ENCODE peak calls at places on chromosomes 3 and 15, in eight cellular contexts. W is sigmoid colon, K is transverse colon, R is H1, F is GM23338, P is SK-N-SH, M is K562, N is breast epithelium. O is an unnamed sample.

GRCh38 chr3:94234177-94234788 is 171.4 kb downstream of the NSUN3 start:
- DNase-seq in R (no peak), M (peak), F (peak), P (peak), K (no peak), W (no peak), N (no peak), O (no peak)

GRCh38 chr3:5138214-5138981 is 16.3 kb downstream of the ARL8B start:
- DNase-seq in N (no peak), W (no peak), K (no peak), R (no peak), F (no peak), M (no peak), P (no peak), O (no peak)

GRCh38 chr15:74824976-74825375 is 1.5 kb upstream of the CPLX3 start:
- DNase-seq in R (no peak), P (no peak), M (no peak), F (no peak), K (no peak), N (no peak), W (no peak), O (no peak)

GRCh38 chr15:94493176-94493575 is 261.8 kb downstream of the MCTP2 start:
- DNase-seq in K (no peak), W (no peak), M (no peak), F (no peak), N (no peak), P (no peak), R (no peak), O (no peak)

GRCh38 chr15:93168913-93169312 is 79.9 kb upstream of the RGMA start:
- DNase-seq in F (no peak), K (no peak), P (no peak), W (no peak), M (no peak), N (no peak), R (no peak), O (no peak)

GRCh38 chr3:186044973-186045372 is 63.9 kb downstream of the ETV5 start:
- DNase-seq in F (peak), N (no peak), M (peak), W (no peak), R (no peak), P (no peak), K (no peak), O (peak)

GRCh38 chr15:88091444-88092016 is 165.0 kb downstream of the NTRK3 start:
- DNase-seq in R (no peak), M (peak), W (no peak), K (no peak), F (no peak), P (no peak), N (no peak), O (no peak)

GRCh38 chr3:167318306-167318705 is 61.8 kb downstream of the ZBBX start:
- DNase-seq in R (no peak), K (no peak), N (no peak), F (no peak), M (no peak), P (no peak), W (no peak), O (no peak)

GRCh38 chr15:79673416-79674123 is 223.2 kb downstream of the MTHFS start:
- DNase-seq in K (no peak), R (no peak), N (no peak), F (peak), P (no peak), M (no peak), W (no peak), O (no peak)

GRCh38 chr15:33448151-33448550 is 137.4 kb downstream of the RYR3 start:
- DNase-seq in P (no peak), F (no peak), K (no peak), M (no peak), W (no peak), N (no peak), R (no peak), O (no peak)

GRCh38 chr15:66679657-66680108 is 22.4 kb upstream of the SMAD6 start:
- DNase-seq in P (peak), K (no peak), N (no peak), R (no peak), W (no peak), M (peak), F (peak), O (peak)

GRCh38 chr3:74607803-74608202 is 6.7 kb downstream of the CNTN3 start:
- DNase-seq in M (no peak), W (no peak), R (no peak), P (no peak), F (no peak), K (no peak), N (no peak), O (no peak)

GRCh38 chr3:127206611-127207516 is 13.9 kb downstream of the PRR23E start:
- DNase-seq in R (no peak), W (peak), K (no peak), P (no peak), M (no peak), N (no peak), F (no peak), O (peak)

GRCh38 chr3:194780706-194781105 is 95.0 kb downstream of the FAM43A start:
- DNase-seq in K (no peak), W (no peak), R (no peak), N (no peak), M (no peak), P (no peak), F (no peak), O (no peak)

GRCh38 chr15:47516576-47517371 is 200.5 kb upstream of the SEMA6D start:
- DNase-seq in W (no peak), N (no peak), F (no peak), K (no peak), M (no peak), R (no peak), P (no peak), O (no peak)

GRCh38 chr3:149319750-149320149 is 13.7 kb downstream of the TM4SF18 start:
- DNase-seq in N (no peak), F (no peak), K (no peak), P (no peak), R (no peak), W (no peak), M (no peak), O (no peak)

GRCh38 chr3:97464035-97464434 is 300.5 kb upstream of the ARL6 start:
- DNase-seq in M (no peak), F (peak), N (no peak), P (no peak), K (no peak), R (no peak), W (no peak), O (no peak)

GRCh38 chr15:98823012-98823458 is 174.7 kb downstream of the IGF1R start:
- DNase-seq in M (no peak), R (peak), K (no peak), F (peak), W (no peak), N (no peak), P (no peak), O (no peak)

GRCh38 chr15:66701422-66702034 is 508 bp upstream of the SMAD6 start:
- DNase-seq in R (no peak), M (no peak), P (peak), N (no peak), F (peak), K (peak), W (peak), O (peak)

GRCh38 chr15:75029378-75030022 is 6.1 kb downstream of the PPCDC start:
- DNase-seq in N (peak), R (peak), W (peak), F (peak), M (peak), K (peak), P (peak), O (peak)

GRCh38 chr15:81785181-81785580 is 260.6 kb downstream of the MEX3B start:
- DNase-seq in N (no peak), P (no peak), K (no peak), F (no peak), R (no peak), W (no peak), M (no peak), O (no peak)

GRCh38 chr3:194082596-194083220 is 53.2 kb upstream of the HES1 start:
- DNase-seq in P (peak), N (no peak), R (no peak), K (no peak), F (no peak), M (no peak), W (peak), O (no peak)

GRCh38 chr3:51275096-51275805 is 109.8 kb upstream of the MANF start:
- DNase-seq in M (no peak), N (no peak), R (no peak), P (no peak), K (no peak), F (no peak), W (no peak), O (no peak)

GRCh38 chr3:175914785-175915184 is 1055.7 kb downstream of the NAALADL2 start:
- DNase-seq in R (no peak), F (no peak), M (no peak), W (no peak), P (no peak), N (no peak), K (no peak), O (no peak)

GRCh38 chr3:110343376-110343775 is 728.2 kb upstream of the NECTIN3 start:
- DNase-seq in W (no peak), N (no peak), F (no peak), K (no peak), M (no peak), P (no peak), R (no peak), O (no peak)

GRCh38 chr3:57544181-57545125 is at the start of gene DNAH12:
- DNase-seq in N (peak), F (peak), W (no peak), R (peak), K (peak), M (peak), P (peak), O (peak)

GRCh38 chr3:94159062-94159726 is 96.3 kb downstream of the NSUN3 start:
- DNase-seq in W (no peak), N (no peak), F (no peak), P (no peak), R (no peak), K (no peak), M (peak), O (no peak)

GRCh38 chr3:104316118-104316517 is 1050.6 kb upstream of the ALCAM start:
- DNase-seq in F (no peak), N (no peak), P (no peak), W (no peak), K (no peak), M (no peak), R (no peak), O (no peak)

GRCh38 chr3:16318216-16318615 is 53.2 kb downstream of the OXNAD1 start:
- DNase-seq in P (no peak), K (no peak), N (no peak), F (no peak), R (no peak), W (no peak), M (no peak), O (no peak)

GRCh38 chr3:175620093-175620492 is 761.0 kb downstream of the NAALADL2 start:
- DNase-seq in F (peak), M (no peak), K (no peak), P (no peak), R (no peak), N (no peak), W (no peak), O (no peak)

GRCh38 chr3:10194328-10195071 is 29.8 kb downstream of the IRAK2 start:
- DNase-seq in K (peak), N (no peak), F (no peak), R (no peak), P (no peak), W (no peak), M (peak), O (no peak)

GRCh38 chr3:110487840-110488239 is 583.8 kb upstream of the NECTIN3 start:
- DNase-seq in M (no peak), W (no peak), F (no peak), R (no peak), P (no peak), N (no peak), K (no peak), O (no peak)

GRCh38 chr3:115885621-115886020 is 262.3 kb downstream of the GAP43 start:
- DNase-seq in P (no peak), M (no peak), K (no peak), W (no peak), F (peak), N (no peak), R (no peak), O (no peak)

GRCh38 chr15:38683382-38684242 is 119.0 kb upstream of the RASGRP1 start:
- DNase-seq in F (peak), R (no peak), W (no peak), P (peak), K (peak), N (no peak), M (peak), O (peak)

GRCh38 chr3:165185707-165186327 is 10.4 kb downstream of the SLITRK3 start:
- DNase-seq in P (peak), K (peak), M (peak), F (peak), R (no peak), N (no peak), W (peak), O (peak)

DNA sequence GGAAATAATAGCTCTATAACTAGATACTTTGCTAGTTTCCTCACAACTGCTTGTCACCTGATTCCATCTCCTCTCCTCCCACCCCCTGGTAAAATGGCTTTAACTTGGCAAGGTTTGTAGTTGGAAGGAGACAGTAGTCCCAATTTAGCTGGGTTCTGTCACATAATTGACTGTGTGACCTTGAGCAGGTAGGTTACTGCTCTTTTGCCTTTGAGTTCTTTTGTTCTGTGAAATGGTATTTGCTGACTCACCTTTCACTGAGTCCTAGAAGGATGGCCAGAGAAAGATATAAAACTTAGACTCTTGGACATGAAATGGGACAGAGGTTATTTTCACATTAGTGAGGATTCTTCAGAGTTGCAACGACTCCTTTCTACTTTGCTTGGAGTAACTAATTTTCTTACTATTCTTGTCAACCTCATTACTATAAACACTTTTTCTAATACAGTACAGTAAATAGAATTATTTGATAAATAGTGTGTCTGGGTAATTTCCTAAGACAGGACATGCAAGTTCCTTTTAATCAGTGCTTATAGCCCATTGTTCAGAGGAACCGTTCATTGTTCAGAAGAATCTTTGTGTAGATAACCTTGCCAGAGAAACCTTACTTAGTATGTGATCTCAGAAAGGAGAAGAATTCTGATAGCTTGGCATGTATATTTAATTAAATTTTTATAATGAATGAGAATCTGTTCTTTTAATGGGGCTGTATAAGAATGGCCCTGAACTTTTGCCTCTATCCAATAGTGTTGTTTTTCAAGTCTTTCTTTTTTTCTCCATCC is 14.3 kb downstream of the AKAP13 start:
- DNase-seq in F (no peak), M (no peak), R (no peak), K (no peak), N (no peak), W (no peak), P (no peak), O (no peak)
- H3K4me3 ChIP-seq in F (no peak), M (no peak), R (no peak), K (no peak), N (no peak), W (no peak), P (no peak), O (no peak)

DNA sequence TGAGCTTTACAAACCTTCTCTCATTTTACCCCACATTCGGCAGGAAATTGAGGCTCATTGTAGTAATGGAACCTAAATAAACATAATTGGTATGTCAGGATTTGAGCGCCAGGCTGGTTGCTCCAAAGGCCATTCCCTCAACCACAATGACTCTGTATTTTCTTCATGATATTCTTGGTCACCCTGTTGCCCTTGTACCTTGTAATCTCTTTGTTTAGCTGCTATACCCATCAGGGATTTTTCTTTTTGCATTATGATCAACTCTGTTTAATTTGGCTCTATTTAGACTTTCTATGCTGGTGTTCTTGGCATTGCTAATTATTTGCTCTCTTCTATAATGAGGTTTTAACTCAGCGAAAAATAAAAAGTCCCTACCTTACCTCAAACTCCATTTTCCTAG is 29.8 kb downstream of the DUOX2 start:
- DNase-seq in N (no peak), F (no peak), M (no peak), P (no peak), K (no peak), R (no peak), W (no peak), O (peak)
- TF ChIP-seq POLR2AphosphoS5 in N (no peak), F (no peak), M (no peak), P (no peak), K (no peak), R (no peak), W (no peak), O (no peak)

GRCh38 chr15:85542895-85543331 is 162.5 kb downstream of the AKAP13 start:
- DNase-seq in P (no peak), N (no peak), F (no peak), W (no peak), R (no peak), M (no peak), K (no peak), O (no peak)

GRCh38 chr15:85543741-85544155 is 163.3 kb downstream of the AKAP13 start:
- DNase-seq in F (peak), W (peak), P (no peak), K (peak), N (peak), R (peak), M (no peak), O (peak)

GRCh38 chr15:85542488-85542887 is 162.1 kb downstream of the AKAP13 start:
- DNase-seq in N (no peak), F (no peak), R (no peak), M (no peak), W (no peak), P (no peak), K (no peak), O (no peak)

GRCh38 chr15:85545757-85546156 is 165.4 kb downstream of the AKAP13 start:
- DNase-seq in P (no peak), R (no peak), F (no peak), W (no peak), K (no peak), M (no peak), N (no peak), O (no peak)

GRCh38 chr15:85545185-85545584 is 164.8 kb downstream of the AKAP13 start:
- DNase-seq in M (no peak), P (no peak), W (no peak), N (no peak), K (no peak), F (no peak), R (no peak), O (no peak)
- H3K4me3 ChIP-seq in M (no peak), P (no peak), W (no peak), N (peak), K (no peak), F (no peak), R (no peak), O (no peak)

GRCh38 chr3:179260949-179261765 is 10.2 kb upstream of the KCNMB3 start:
- DNase-seq in K (peak), R (no peak), P (peak), W (peak), N (no peak), F (peak), M (peak), O (peak)
- TF ChIP-seq POLR2AphosphoS5 in K (peak), R (no peak), P (no peak), W (no peak), N (no peak), F (peak), M (peak), O (no peak)

GRCh38 chr3:64188810-64189560 is 36.3 kb downstream of the PRICKLE2 start:
- DNase-seq in W (peak), M (no peak), F (no peak), R (no peak), P (no peak), K (no peak), N (no peak), O (no peak)

GRCh38 chr3:64184621-64185020 is 40.6 kb downstream of the PRICKLE2 start:
- DNase-seq in M (no peak), W (no peak), P (no peak), F (no peak), R (no peak), K (no peak), N (no peak), O (no peak)

GRCh38 chr3:64186667-64187064 is 38.6 kb downstream of the PRICKLE2 start:
- DNase-seq in W (no peak), P (no peak), R (no peak), F (no peak), K (no peak), M (no peak), N (no peak), O (no peak)

GRCh38 chr3:64185436-64185835 is 39.8 kb downstream of the PRICKLE2 start:
- DNase-seq in N (no peak), W (no peak), P (no peak), K (no peak), F (no peak), M (no peak), R (no peak), O (no peak)

GRCh38 chr3:64187065-64187959 is 38.0 kb downstream of the PRICKLE2 start:
- DNase-seq in P (no peak), W (peak), K (peak), F (no peak), R (no peak), N (no peak), M (no peak), O (peak)
- H3K4me3 ChIP-seq in P (peak), W (no peak), K (no peak), F (no peak), R (no peak), N (no peak), M (no peak), O (no peak)

DNA sequence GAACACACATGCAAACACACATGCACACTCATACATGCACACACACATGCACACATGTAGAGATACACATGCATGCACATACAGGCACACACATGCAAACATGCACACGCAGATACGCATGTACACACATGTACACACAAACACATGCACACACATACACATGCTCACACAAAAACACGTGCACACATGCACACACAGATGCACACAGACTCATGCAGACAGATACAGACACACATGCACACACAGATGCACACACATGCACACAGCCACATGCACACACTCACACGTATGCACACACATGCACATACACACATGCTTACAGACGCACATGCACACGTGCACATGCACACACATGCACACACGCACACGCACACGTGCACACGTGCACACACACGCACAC is 37.3 kb upstream of the ALG1L2 start:
- DNase-seq in W (no peak), K (no peak), P (no peak), N (no peak), M (no peak), F (no peak), R (no peak), O (no peak)
- TF ChIP-seq POLR2AphosphoS5 in W (no peak), K (no peak), P (no peak), N (no peak), M (no peak), F (no peak), R (no peak), O (no peak)

GRCh38 chr3:99633887-99634558 is 4.4 kb upstream of the COL8A1 start:
- DNase-seq in M (no peak), R (no peak), P (no peak), N (no peak), K (no peak), F (peak), W (no peak), O (no peak)
- H3K4me3 ChIP-seq in M (no peak), R (no peak), P (no peak), N (no peak), K (no peak), F (no peak), W (no peak), O (no peak)

GRCh38 chr3:156762631-156763185 is 63.4 kb upstream of the LEKR1 start:
- DNase-seq in M (no peak), N (no peak), K (no peak), P (peak), R (no peak), W (peak), F (no peak), O (no peak)
- TF ChIP-seq POLR2AphosphoS5 in M (no peak), N (no peak), K (no peak), P (no peak), R (no peak), W (no peak), F (no peak), O (no peak)

O was measured in stomach.